ENCODE peak calls at places on chromosomes 5 and 9, in eight cellular contexts. R is gastrocnemius medialis, V is upper lobe of right lung, Y is left ventricle myocardium inferior, K is IMR-90, S is ovary, P is epithelial cell of esophagus, I is A549. H is an unnamed sample.

GRCh38 chr9:19232117-19232829 is 1.8 kb downstream of the DENND4C start:
- DNase-seq in R (no peak), V (no peak), Y (no peak), K (peak), S (no peak), P (peak), I (no peak), H (peak)

GRCh38 chr5:9619331-9620092 is 10.6 kb downstream of the TAS2R1 start:
- DNase-seq in R (no peak), V (no peak), Y (peak), K (no peak), S (no peak), P (no peak), I (no peak), H (no peak)

GRCh38 chr5:93623153-93623552 is 40.1 kb downstream of the NR2F1 start:
- DNase-seq in R (no peak), V (no peak), Y (no peak), K (no peak), S (no peak), P (no peak), I (no peak), H (no peak)

GRCh38 chr5:76236684-76237083 is 153.5 kb downstream of the SV2C start:
- DNase-seq in R (no peak), V (no peak), Y (no peak), K (no peak), S (no peak), P (no peak), I (no peak), H (no peak)

GRCh38 chr5:135312255-135312935 is 86.6 kb downstream of the MACROH2A1 start:
- DNase-seq in R (no peak), V (no peak), Y (no peak), K (peak), S (no peak), P (peak), I (no peak), H (no peak)

GRCh38 chr5:55294935-55295334 is 12.6 kb downstream of the DHX29 start:
- DNase-seq in R (no peak), V (no peak), Y (no peak), K (no peak), S (no peak), P (no peak), I (no peak), H (no peak)

GRCh38 chr9:136053757-136054142 is 41.3 kb downstream of the NACC2 start:
- DNase-seq in R (no peak), V (peak), Y (no peak), K (no peak), S (no peak), P (no peak), I (no peak), H (no peak)

GRCh38 chr9:105307731-105308130 is 63.3 kb downstream of the SLC44A1 start:
- DNase-seq in R (no peak), V (no peak), Y (no peak), K (peak), S (no peak), P (no peak), I (no peak), H (peak)

GRCh38 chr9:133166392-133166791 is 2.7 kb upstream of the GBGT1 start:
- DNase-seq in R (no peak), V (peak), Y (no peak), K (no peak), S (peak), P (no peak), I (no peak), H (no peak)

GRCh38 chr5:146878471-146879172 is at the start of gene PPP2R2B:
- DNase-seq in R (no peak), V (peak), Y (peak), K (peak), S (no peak), P (peak), I (no peak), H (no peak)

GRCh38 chr9:78035369-78035993 is 3.9 kb upstream of the GNAQ start:
- DNase-seq in R (peak), V (no peak), Y (no peak), K (peak), S (peak), P (peak), I (peak), H (peak)

GRCh38 chr9:17185630-17186029 is 50.8 kb downstream of the CNTLN start:
- DNase-seq in R (no peak), V (no peak), Y (no peak), K (no peak), S (no peak), P (no peak), I (no peak), H (no peak)

GRCh38 chr5:55533806-55534435 is 843 bp downstream of the PLPP1 start:
- DNase-seq in R (no peak), V (no peak), Y (no peak), K (peak), S (no peak), P (peak), I (peak), H (no peak)

GRCh38 chr5:142684508-142685031 is 1.3 kb downstream of the FGF1 start:
- DNase-seq in R (no peak), V (no peak), Y (no peak), K (peak), S (no peak), P (no peak), I (no peak), H (no peak)

DNA sequence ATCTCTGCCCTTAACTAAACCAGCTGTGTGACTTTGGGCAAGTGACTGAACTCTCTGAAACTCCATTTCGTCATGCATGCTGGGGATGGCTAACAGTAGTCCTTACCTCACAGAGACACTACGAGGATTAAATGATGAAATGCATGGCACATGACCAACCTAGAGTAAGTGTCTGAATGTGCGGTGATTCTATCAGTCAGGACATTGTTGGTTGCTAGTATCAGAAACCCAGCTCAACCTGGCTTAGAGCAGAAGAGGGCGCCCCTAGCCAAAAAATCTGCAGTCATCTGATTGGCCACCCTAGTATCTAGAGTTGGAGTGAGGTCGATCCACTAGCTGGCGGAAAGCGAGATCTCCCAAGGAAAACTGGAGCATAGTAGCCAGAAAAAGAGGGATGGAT is 25.2 kb downstream of the NEURL1B start:
- DNase-seq in R (no peak), V (no peak), Y (no peak), K (peak), S (peak), P (no peak), I (no peak), H (no peak)
- TF ChIP-seq CTCF in R (no peak), V (no peak), Y (peak), K (peak), S (no peak), P (no peak), I (no peak), H (no peak)

GRCh38 chr9:113580954-113581311 is 117.4 kb downstream of the RGS3 start:
- DNase-seq in R (no peak), V (no peak), Y (no peak), K (no peak), S (no peak), P (no peak), I (no peak), H (no peak)
- H3K4me3 ChIP-seq in R (no peak), V (peak), Y (peak), K (no peak), S (no peak), P (no peak), I (no peak), H (no peak)

DNA sequence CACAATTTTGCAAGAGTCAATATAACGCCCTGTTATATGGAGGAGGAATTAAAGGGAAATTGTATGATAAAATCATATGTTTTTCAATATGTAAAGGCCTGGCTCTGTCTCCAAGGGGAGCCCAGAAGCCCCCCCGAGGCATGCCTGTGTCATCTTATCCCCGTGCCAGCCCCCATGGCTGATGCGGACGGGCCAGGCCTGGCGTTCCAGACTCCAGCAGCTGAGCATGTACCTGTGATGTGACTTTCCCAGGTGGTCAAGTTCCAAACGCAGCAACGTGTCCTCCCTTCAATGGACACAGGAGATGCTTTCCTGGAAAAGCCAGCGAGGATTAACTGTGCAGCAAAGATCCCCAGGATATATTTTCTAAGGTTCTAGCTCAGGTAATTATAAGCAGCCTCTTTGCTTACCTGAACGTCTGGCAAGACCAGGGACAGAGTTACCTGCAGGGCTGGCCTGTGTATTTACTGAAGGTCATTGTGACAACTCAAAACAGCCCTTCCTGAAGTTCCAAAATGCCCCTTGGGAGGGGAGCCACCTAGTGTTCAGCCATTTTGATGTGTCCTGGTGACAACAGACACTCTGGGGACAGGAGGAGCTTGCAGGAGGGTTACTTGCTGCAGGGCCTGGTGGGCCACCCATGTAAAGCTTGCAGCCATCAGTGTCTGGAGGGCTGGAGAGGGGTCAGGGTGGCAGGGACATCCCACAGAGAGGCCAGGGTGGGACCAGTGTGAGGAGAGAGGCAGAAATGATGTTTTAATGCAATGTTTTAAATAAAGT is 53.3 kb upstream of the RNU6ATAC start:
- DNase-seq in R (no peak), V (peak), Y (peak), K (no peak), S (no peak), P (no peak), I (no peak), H (peak)
- TF ChIP-seq CTCF in R (peak), V (no peak), Y (peak), K (peak), S (no peak), P (no peak), I (peak), H (no peak)

GRCh38 chr9:131656356-131657030 is 83.4 kb downstream of the RAPGEF1 start:
- DNase-seq in R (peak), V (peak), Y (peak), K (no peak), S (no peak), P (peak), I (no peak), H (no peak)

GRCh38 chr9:131657456-131657855 is 82.4 kb downstream of the RAPGEF1 start:
- DNase-seq in R (no peak), V (no peak), Y (no peak), K (no peak), S (no peak), P (peak), I (no peak), H (no peak)

GRCh38 chr9:131657031-131657377 is 82.9 kb downstream of the RAPGEF1 start:
- DNase-seq in R (peak), V (no peak), Y (no peak), K (no peak), S (no peak), P (no peak), I (no peak), H (no peak)

GRCh38 chr9:131657890-131658752 is 81.8 kb downstream of the RAPGEF1 start:
- DNase-seq in R (no peak), V (no peak), Y (no peak), K (peak), S (no peak), P (peak), I (peak), H (peak)

DNA sequence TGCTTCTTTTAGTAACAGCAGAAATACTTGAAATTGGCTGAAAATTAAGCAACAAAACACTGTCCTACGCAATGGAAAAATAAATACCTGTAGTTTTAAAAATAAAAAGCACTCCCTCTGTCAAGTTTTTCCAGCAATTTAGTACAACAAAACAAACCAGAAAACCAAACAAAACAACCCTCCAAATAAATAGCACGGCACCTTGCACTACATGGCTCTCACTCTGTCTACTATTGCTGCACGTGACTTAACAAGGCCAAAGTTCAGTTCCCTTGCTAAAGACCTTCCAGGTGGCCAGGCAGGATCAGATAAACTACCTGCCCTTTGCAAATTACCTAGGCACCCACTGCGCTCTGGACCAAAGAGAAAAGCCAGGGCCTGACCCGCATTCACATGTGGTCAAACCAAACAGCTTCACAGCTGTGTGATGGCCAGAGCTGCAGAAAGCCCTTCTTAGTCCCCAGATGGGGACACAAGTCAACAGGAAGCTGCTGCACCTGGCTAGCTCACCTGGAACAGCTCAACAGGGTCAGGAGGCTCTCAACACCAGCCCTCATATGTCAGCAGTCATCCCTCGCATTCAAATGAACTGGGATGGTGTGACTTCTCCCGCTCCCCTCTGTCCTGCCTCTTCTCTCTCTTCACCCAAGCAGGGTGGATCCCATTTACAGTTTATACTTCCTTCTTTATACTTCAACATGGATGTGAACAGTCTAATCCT is 84.9 kb downstream of the RAPGEF1 start:
- DNase-seq in R (no peak), V (no peak), Y (no peak), K (no peak), S (no peak), P (no peak), I (no peak), H (no peak)
- H3K4me3 ChIP-seq in R (no peak), V (no peak), Y (no peak), K (no peak), S (no peak), P (no peak), I (no peak), H (no peak)

GRCh38 chr5:43400082-43400481 is 12.1 kb downstream of the CCL28 start:
- DNase-seq in R (no peak), V (no peak), Y (no peak), K (peak), S (no peak), P (peak), I (no peak), H (no peak)
- TF ChIP-seq CTCF in R (no peak), V (no peak), Y (peak), K (peak), S (no peak), P (peak), I (peak), H (peak)

DNA sequence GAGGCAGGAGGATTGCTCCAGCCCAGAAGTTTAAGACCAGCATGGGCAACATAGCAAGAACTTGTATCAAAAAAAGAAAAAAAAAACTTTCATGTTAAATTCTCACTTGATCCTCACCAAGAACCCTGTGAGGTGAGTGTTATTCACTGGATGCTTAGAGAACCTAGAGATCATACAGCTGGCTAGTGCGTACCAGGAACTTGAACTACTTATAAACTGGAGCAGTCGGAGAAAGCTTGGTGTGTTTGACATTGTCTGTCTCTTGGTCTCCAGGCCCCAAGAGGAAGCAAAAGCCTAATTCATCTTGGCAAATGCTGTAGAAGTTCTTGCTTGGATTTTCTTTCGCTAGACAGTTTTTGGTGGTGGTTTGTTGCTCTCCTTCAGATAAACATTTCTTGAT is 18.1 kb downstream of the TJP2 start:
- DNase-seq in R (no peak), V (no peak), Y (no peak), K (no peak), S (no peak), P (no peak), I (no peak), H (no peak)
- H3K4me3 ChIP-seq in R (no peak), V (no peak), Y (no peak), K (no peak), S (no peak), P (no peak), I (no peak), H (no peak)

GRCh38 chr9:116051528-116051927 is 102.1 kb upstream of the PAPPA start:
- DNase-seq in R (no peak), V (no peak), Y (no peak), K (no peak), S (no peak), P (no peak), I (no peak), H (no peak)
- TF ChIP-seq CTCF in R (no peak), V (no peak), Y (no peak), K (no peak), S (no peak), P (no peak), I (no peak), H (no peak)

GRCh38 chr5:58455966-58456365 is 3.9 kb downstream of the PLK2 start:
- DNase-seq in R (no peak), V (no peak), Y (no peak), K (no peak), S (no peak), P (no peak), I (no peak), H (no peak)

GRCh38 chr5:58456486-58456885 is 3.4 kb downstream of the PLK2 start:
- DNase-seq in R (no peak), V (no peak), Y (no peak), K (no peak), S (no peak), P (peak), I (no peak), H (no peak)

GRCh38 chr5:58455495-58455894 is 4.4 kb downstream of the PLK2 start:
- DNase-seq in R (no peak), V (no peak), Y (no peak), K (no peak), S (no peak), P (no peak), I (no peak), H (no peak)

GRCh38 chr5:58458851-58459275 is 1.0 kb downstream of the PLK2 start:
- DNase-seq in R (no peak), V (no peak), Y (no peak), K (no peak), S (no peak), P (peak), I (no peak), H (peak)

GRCh38 chr5:58457040-58457439 is 2.8 kb downstream of the PLK2 start:
- DNase-seq in R (no peak), V (no peak), Y (no peak), K (no peak), S (no peak), P (peak), I (no peak), H (no peak)
- H3K4me3 ChIP-seq in R (no peak), V (peak), Y (peak), K (peak), S (no peak), P (peak), I (peak), H (peak)

DNA sequence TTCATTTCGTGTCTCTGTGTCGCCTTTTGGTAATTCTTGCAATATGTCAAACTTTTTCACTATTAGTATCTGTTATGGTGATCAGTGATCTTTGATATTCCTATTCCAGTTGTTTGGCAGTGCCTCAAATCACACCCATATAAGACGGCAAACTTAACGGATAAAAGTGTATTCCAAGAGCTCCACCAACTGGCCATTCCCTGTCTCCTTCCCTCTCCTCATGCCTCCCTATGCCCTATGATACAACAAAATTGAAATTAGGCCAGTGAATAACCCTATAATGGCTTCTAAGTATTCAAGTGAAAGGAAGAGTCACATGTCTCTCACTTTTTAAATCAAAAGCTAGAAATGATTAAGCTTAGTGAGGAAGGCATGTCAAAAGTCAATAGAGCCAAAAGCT is 74.8 kb downstream of the CDK5RAP2 start:
- DNase-seq in R (no peak), V (no peak), Y (no peak), K (no peak), S (no peak), P (no peak), I (no peak), H (peak)
- TF ChIP-seq CTCF in R (no peak), V (peak), Y (peak), K (no peak), S (no peak), P (no peak), I (no peak), H (no peak)

GRCh38 chr5:178335287-178336030 is 102.9 kb upstream of the PHYKPL start:
- DNase-seq in R (no peak), V (peak), Y (no peak), K (no peak), S (peak), P (no peak), I (no peak), H (no peak)
- H3K4me3 ChIP-seq in R (no peak), V (no peak), Y (no peak), K (no peak), S (no peak), P (no peak), I (no peak), H (no peak)

H was measured in foreskin fibroblast.